ENCODE peak calls at places on chromosome 16, in ten cellular contexts. D is IMR-90; I is fibroblast of lung; Q is HCT116; U is SJSA1; M is naive thymus-derived CD4-positive, alpha-beta T cell; Y is heart left ventricle; H is BE2C; G is A673; T is CD4-positive, alpha-beta memory T cell. O is an unnamed sample. For H3K27me3, the result is how much of the 10 kb centered on the place peaks cover.

GRCh38 chr16:83219285-83219684 is 588.5 kb upstream of the HSBP1 start:
- DNase-seq in Q (no peak), T (no peak), D (no peak), H (no peak), M (no peak), U (no peak), G (no peak), I (no peak), Y (no peak), O (no peak)

GRCh38 chr16:29743827-29744531 is 1.8 kb downstream of the C16orf54 start:
- DNase-seq in Y (no peak), D (no peak), U (no peak), I (no peak), G (no peak), H (no peak), Q (no peak), T (peak), M (peak), O (no peak)

GRCh38 chr16:1984347-1985225 is 593 bp downstream of the GFER start:
- DNase-seq in G (no peak), H (no peak), D (peak), Y (no peak), M (no peak), T (no peak), I (peak), U (no peak), Q (no peak), O (no peak)

GRCh38 chr16:20610892-20611349 is 34.8 kb upstream of the ACSM2B start:
- DNase-seq in D (no peak), M (no peak), U (no peak), Y (no peak), G (no peak), H (no peak), Q (no peak), T (no peak), I (no peak), O (no peak)

GRCh38 chr16:5385115-5385514 is 287.5 kb upstream of the EEF2KMT start:
- DNase-seq in T (no peak), U (no peak), M (no peak), Q (no peak), I (no peak), H (no peak), Y (no peak), G (no peak), D (no peak), O (no peak)

GRCh38 chr16:15464401-15465186 is 30.2 kb downstream of the BMERB1 start:
- DNase-seq in M (no peak), D (peak), Y (no peak), H (no peak), I (peak), T (no peak), U (peak), G (no peak), Q (no peak), O (no peak)

GRCh38 chr16:88384222-88385111 is 1.7 kb downstream of the ZNF469 start:
- DNase-seq in D (no peak), H (peak), U (no peak), I (no peak), T (no peak), M (no peak), Q (no peak), G (no peak), Y (peak), O (no peak)

GRCh38 chr16:69927056-69927757 is 23.9 kb upstream of the CLEC18A start:
- DNase-seq in M (no peak), Y (peak), I (peak), D (peak), U (peak), G (no peak), H (no peak), T (no peak), Q (no peak), O (no peak)

GRCh38 chr16:30748634-30749445 is 615 bp downstream of the PHKG2 start:
- DNase-seq in Q (no peak), D (peak), U (peak), M (no peak), H (peak), I (peak), T (no peak), G (no peak), Y (no peak), O (no peak)

GRCh38 chr16:50881953-50882352 is 140.1 kb downstream of the CYLD start:
- DNase-seq in D (no peak), U (no peak), M (no peak), T (no peak), Y (no peak), I (no peak), G (no peak), Q (no peak), H (no peak), O (no peak)

GRCh38 chr16:76598498-76598897 is 321.3 kb downstream of the CNTNAP4 start:
- DNase-seq in Y (no peak), H (no peak), D (no peak), T (no peak), U (no peak), G (no peak), M (no peak), I (no peak), Q (no peak), O (no peak)

GRCh38 chr16:17474037-17474436 is 3.3 kb upstream of the XYLT1 start:
- DNase-seq in I (peak), Q (no peak), Y (no peak), T (no peak), M (peak), H (no peak), G (no peak), D (no peak), U (no peak), O (no peak)

GRCh38 chr16:65116818-65117430 is 4.9 kb downstream of the CDH11 start:
- DNase-seq in D (peak), Q (no peak), I (peak), U (peak), T (no peak), M (no peak), H (no peak), G (no peak), Y (no peak), O (no peak)

GRCh38 chr16:87895641-87896141 is 26.4 kb upstream of the SLC7A5 start:
- DNase-seq in H (no peak), G (no peak), Q (no peak), T (peak), Y (no peak), D (peak), I (peak), M (no peak), U (no peak), O (peak)

GRCh38 chr16:8644513-8645140 is 23.1 kb downstream of the METTL22 start:
- DNase-seq in Y (no peak), Q (no peak), T (peak), H (no peak), M (peak), G (no peak), U (no peak), D (no peak), I (no peak), O (no peak)

GRCh38 chr16:84643180-84643583 is 5.1 kb upstream of the KLHL36 start:
- DNase-seq in G (no peak), Y (peak), H (peak), I (peak), D (peak), Q (no peak), M (no peak), T (no peak), U (peak), O (peak)

GRCh38 chr16:84193480-84193879 is 2.5 kb downstream of the ADAD2 start:
- DNase-seq in Q (no peak), G (no peak), T (no peak), M (no peak), I (no peak), D (no peak), H (no peak), Y (no peak), U (no peak), O (no peak)

DNA sequence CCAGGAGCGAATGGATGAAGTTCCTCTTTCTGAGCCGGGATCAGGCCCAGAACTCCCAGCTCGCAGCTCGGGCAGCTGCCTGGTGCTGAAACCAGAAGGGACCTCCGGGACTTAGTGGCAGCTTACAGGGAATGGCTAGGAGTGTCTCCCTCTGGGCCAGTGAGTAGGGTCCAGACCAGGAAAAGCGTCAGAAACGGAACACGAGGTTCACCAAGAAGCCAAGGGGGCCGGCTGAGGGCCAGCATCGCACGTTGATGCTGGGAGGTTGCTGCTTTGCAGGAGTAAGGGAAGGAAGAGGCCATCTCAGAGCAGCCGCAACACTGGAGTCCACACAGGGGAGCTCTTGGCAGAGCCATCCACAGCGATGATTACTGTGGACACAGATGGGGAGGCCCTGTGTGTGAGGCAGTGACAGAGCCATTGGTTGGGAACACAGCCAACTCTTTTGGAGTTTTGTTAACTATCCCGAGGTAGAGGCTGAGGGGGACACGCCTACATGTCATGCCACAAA is 74.0 kb upstream of the CREBBP start:
- DNase-seq in U (no peak), G (peak), Y (no peak), D (peak), Q (no peak), I (no peak), T (no peak), H (no peak), M (no peak), O (no peak)
- H3K27me3 ChIP-seq in U (under half), G (under half), Y (under half), D (under half), Q (under half), I (under half), T (under half), H (under half), M (under half), O (under half)

GRCh38 chr16:55324491-55325447 is 766 bp downstream of the IRX6 start:
- DNase-seq in D (no peak), U (no peak), G (peak), Y (no peak), H (peak), I (peak), M (no peak), Q (no peak), T (no peak), O (no peak)
- H3K27me3 ChIP-seq in D (under half), U (under half), G (half or more), Y (under half), H (under half), I (under half), M (under half), Q (under half), T (under half), O (under half)

GRCh38 chr16:77866769-77867168 is 78.4 kb downstream of the VAT1L start:
- DNase-seq in U (no peak), D (no peak), T (no peak), M (no peak), Y (no peak), G (no peak), Q (no peak), H (no peak), I (no peak), O (no peak)

GRCh38 chr16:77868052-77868451 is 79.7 kb downstream of the VAT1L start:
- DNase-seq in H (no peak), I (no peak), G (no peak), Y (no peak), D (no peak), U (no peak), Q (no peak), M (no peak), T (no peak), O (no peak)

GRCh38 chr16:77860944-77861343 is 72.6 kb downstream of the VAT1L start:
- DNase-seq in D (no peak), M (no peak), I (no peak), Y (no peak), Q (no peak), H (no peak), T (no peak), U (no peak), G (no peak), O (no peak)

GRCh38 chr16:77859493-77860232 is 71.3 kb downstream of the VAT1L start:
- DNase-seq in T (no peak), D (no peak), U (no peak), G (no peak), Y (no peak), M (no peak), I (no peak), Q (no peak), H (no peak), O (no peak)

DNA sequence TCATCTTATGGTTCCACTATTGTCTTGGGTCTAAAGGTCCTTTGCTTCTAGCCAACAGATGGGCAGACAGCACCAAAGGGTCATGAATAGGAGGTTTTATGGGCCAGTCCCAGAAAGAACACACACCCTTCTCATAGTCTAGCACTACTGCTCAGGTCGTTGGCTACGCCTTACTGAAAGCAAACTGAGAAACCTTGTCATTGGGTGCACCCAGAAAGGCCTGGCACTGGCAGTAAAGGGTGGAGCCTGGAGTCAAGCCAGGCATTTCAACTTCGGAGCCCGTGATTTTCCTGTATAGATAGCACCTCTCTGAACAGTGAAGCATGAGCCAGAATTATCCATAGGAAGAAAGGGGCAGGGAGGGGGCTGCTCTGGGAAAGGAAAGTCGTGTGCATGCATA is 74.9 kb downstream of the VAT1L start:
- DNase-seq in I (no peak), H (no peak), T (no peak), G (no peak), Q (no peak), D (no peak), Y (no peak), U (no peak), M (no peak), O (no peak)
- H3K27me3 ChIP-seq in I (under half), H (under half), T (under half), G (under half), Q (half or more), D (under half), Y (under half), U (under half), M (under half), O (under half)

GRCh38 chr16:86498661-86499493 is 11.4 kb upstream of the FOXF1 start:
- DNase-seq in G (no peak), D (peak), M (no peak), Q (no peak), H (no peak), Y (peak), I (no peak), T (no peak), U (no peak), O (no peak)
- H3K27me3 ChIP-seq in G (half or more), D (under half), M (under half), Q (under half), H (half or more), Y (half or more), I (under half), T (under half), U (under half), O (under half)

DNA sequence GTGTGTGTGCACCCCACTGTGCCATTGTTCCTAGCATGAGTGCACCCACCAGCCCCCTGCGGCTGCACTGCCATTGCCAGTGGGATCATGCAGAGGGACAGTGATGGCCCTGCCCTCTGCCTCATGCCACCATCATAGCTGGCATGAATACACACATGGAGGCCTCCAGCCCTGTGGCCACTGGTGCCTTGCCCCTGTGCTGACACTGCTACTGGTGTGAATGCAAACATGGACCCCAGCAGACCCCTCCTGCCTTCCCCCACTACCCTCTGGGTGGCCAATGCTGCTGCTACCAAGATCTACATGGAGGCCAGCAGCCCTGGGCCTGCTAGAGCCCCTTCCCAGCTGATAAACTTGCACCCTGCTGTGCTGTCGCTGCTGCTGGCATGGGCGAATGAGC is 995.5 kb upstream of the GOT2 start:
- DNase-seq in Y (no peak), U (no peak), H (no peak), T (no peak), G (no peak), I (no peak), Q (no peak), M (no peak), D (no peak), O (no peak)
- H3K27me3 ChIP-seq in Y (under half), U (under half), H (under half), T (under half), G (under half), I (under half), Q (under half), M (under half), D (under half), O (under half)

GRCh38 chr16:67176662-67177061 is 6.3 kb downstream of the NOL3 start:
- DNase-seq in M (no peak), U (no peak), T (no peak), G (no peak), D (no peak), H (no peak), Y (no peak), I (no peak), Q (no peak), O (no peak)
- H3K27me3 ChIP-seq in M (under half), U (under half), T (under half), G (under half), D (under half), H (under half), Y (under half), I (under half), Q (under half), O (under half)

GRCh38 chr16:85882181-85882810 is 16.7 kb upstream of the IRF8 start:
- DNase-seq in M (no peak), D (no peak), I (no peak), Y (no peak), Q (no peak), H (no peak), T (no peak), U (no peak), G (no peak), O (no peak)
- H3K27me3 ChIP-seq in M (under half), D (half or more), I (under half), Y (under half), Q (half or more), H (half or more), T (under half), U (under half), G (under half), O (under half)

DNA sequence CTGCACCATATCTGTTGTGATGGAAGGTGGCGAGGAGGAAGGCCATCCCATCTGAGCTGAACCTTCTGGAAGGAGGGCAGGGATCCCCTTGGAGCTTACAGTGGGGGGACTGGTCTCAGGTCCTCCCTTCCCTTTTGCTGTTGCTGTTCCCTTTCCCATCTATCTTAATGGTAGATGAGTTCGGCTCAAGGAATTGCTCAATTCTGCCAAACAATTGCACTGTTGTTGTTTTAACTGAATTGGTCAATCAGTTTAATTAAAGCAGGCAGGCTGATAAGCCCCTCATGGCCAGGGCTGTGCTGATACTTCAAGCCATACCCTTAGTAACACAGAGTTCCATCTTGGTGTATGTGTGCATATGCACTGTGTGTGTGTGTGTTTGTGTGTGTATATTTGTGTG is 220.4 kb upstream of the FOXF1 start:
- DNase-seq in Y (no peak), M (no peak), I (no peak), D (no peak), H (no peak), T (no peak), Q (no peak), G (no peak), U (no peak), O (no peak)
- H3K27me3 ChIP-seq in Y (under half), M (under half), I (under half), D (under half), H (half or more), T (under half), Q (half or more), G (half or more), U (under half), O (half or more)

O was measured in BJ.